ENCODE peak calls at places on chromosomes 2 and 18, in four cellular contexts. Q is ACHN; F is activated naive CD4-positive, alpha-beta T cell treated with Interleukin-2 at 50 U/mL for 16 hours; S is CD14-positive monocyte. V is an unnamed sample.

GRCh38 chr2:33033524-33034150 is 86.9 kb downstream of the LTBP1 start:
- DNase-seq in Q (peak), F (no peak), S (no peak), V (peak)

GRCh38 chr18:41938445-41938844 is 16.6 kb upstream of the PIK3C3 start:
- DNase-seq in F (no peak), S (no peak), Q (peak), V (no peak)

GRCh38 chr2:98478088-98478551 is 33.5 kb downstream of the INPP4A start:
- DNase-seq in S (no peak), Q (no peak), F (no peak), V (no peak)

GRCh38 chr2:30197570-30197969 is 33.8 kb upstream of the LBH start:
- DNase-seq in S (no peak), F (no peak), Q (no peak), V (peak)

GRCh38 chr18:24683965-24684364 is 223.5 kb downstream of the HRH4 start:
- DNase-seq in S (no peak), Q (no peak), F (no peak), V (no peak)

GRCh38 chr2:48113767-48114166 is 207.5 kb upstream of the FBXO11 start:
- DNase-seq in F (no peak), S (no peak), Q (no peak), V (no peak)

GRCh38 chr18:5892772-5893431 is 2.4 kb downstream of the TMEM200C start:
- DNase-seq in F (no peak), S (no peak), Q (no peak), V (no peak)

GRCh38 chr18:48122376-48122775 is 191.9 kb upstream of the SMAD2 start:
- DNase-seq in Q (no peak), F (no peak), S (no peak), V (no peak)

GRCh38 chr18:45962461-45962860 is 4.7 kb downstream of the EPG5 start:
- DNase-seq in S (no peak), Q (peak), F (peak), V (peak)